ENCODE peak calls at places on chromosomes 5 and 9, in four cellular contexts. H is HEK293T, F is type B pancreatic cell, D is ovary. O is an unnamed sample.
A peak's percentile ranks its signal among the peaks of the same experiment; 100 is the strongest.

GRCh38 chr5:14663734-14664269 is 716 bp upstream of the OTULIN start:
- DNase-seq in H (peak; percentile 22), F (no peak), D (no peak), O (no peak)

GRCh38 chr5:14438195-14438606 is 143.4 kb upstream of the OTULINL start:
- DNase-seq in H (no peak), F (no peak), D (no peak), O (no peak)

GRCh38 chr5:143775258-143775657 is 36.7 kb upstream of the HMHB1 start:
- DNase-seq in H (no peak), F (no peak), D (no peak), O (no peak)

GRCh38 chr9:72633966-72634365 is 112.6 kb downstream of the TMC1 start:
- DNase-seq in H (no peak), F (no peak), D (no peak), O (no peak)

GRCh38 chr9:129739432-129739831 is 13.4 kb downstream of the PTGES start:
- DNase-seq in H (no peak), F (no peak), D (no peak), O (no peak)

GRCh38 chr5:121053055-121053985 is 589.2 kb downstream of the PRR16 start:
- DNase-seq in H (no peak), F (no peak), D (no peak), O (no peak)

GRCh38 chr5:141958773-141959172 is 771 bp upstream of the PCDH12 start:
- DNase-seq in H (no peak), F (no peak), D (no peak), O (no peak)

GRCh38 chr5:78699565-78700143 is 51.1 kb upstream of the LHFPL2 start:
- DNase-seq in H (no peak), F (no peak), D (no peak), O (peak; percentile 58)

GRCh38 chr9:95305770-95306492 is 11.6 kb downstream of the FANCC start:
- DNase-seq in H (no peak), F (no peak), D (no peak), O (no peak)

GRCh38 chr9:108022246-108022935 is 532.8 kb upstream of the KLF4 start:
- DNase-seq in H (no peak), F (no peak), D (no peak), O (no peak)

GRCh38 chr9:100700689-100701318 is 122.9 kb downstream of the CAVIN4 start:
- DNase-seq in H (no peak), F (no peak), D (no peak), O (no peak)

GRCh38 chr9:82882744-82883143 is 180.2 kb downstream of the RASEF start:
- DNase-seq in H (no peak), F (no peak), D (no peak), O (no peak)

GRCh38 chr5:166507810-166508419 is 1783.5 kb upstream of the WWC1 start:
- DNase-seq in H (no peak), F (no peak), D (no peak), O (no peak)

GRCh38 chr9:92035146-92035545 is 80.1 kb downstream of the SPTLC1 start:
- DNase-seq in H (no peak), F (no peak), D (peak; percentile 50), O (no peak)

GRCh38 chr9:83630938-83631457 is 8.1 kb downstream of the IDNK start:
- DNase-seq in H (no peak), F (no peak), D (no peak), O (no peak)

GRCh38 chr9:72807765-72808445 is 144.9 kb downstream of the ALDH1A1 start:
- DNase-seq in H (peak; percentile 33), F (no peak), D (no peak), O (no peak)

GRCh38 chr5:69374911-69375446 is 5.4 kb downstream of the RAD17 start:
- DNase-seq in H (no peak), F (no peak), D (no peak), O (no peak)

GRCh38 chr5:127785098-127785927 is 82.1 kb downstream of the CCDC192 start:
- DNase-seq in H (no peak), F (no peak), D (no peak), O (no peak)

GRCh38 chr5:58002318-58002717 is 457.6 kb downstream of the PLK2 start:
- DNase-seq in H (no peak), F (no peak), D (no peak), O (no peak)

GRCh38 chr5:31149072-31149471 is 44.4 kb upstream of the CDH6 start:
- DNase-seq in H (no peak), F (no peak), D (no peak), O (no peak)

GRCh38 chr9:14238518-14238917 is 75.4 kb downstream of the NFIB start:
- DNase-seq in H (no peak), F (no peak), D (no peak), O (no peak)

GRCh38 chr5:12679731-12680130 is 775.5 kb upstream of the CTNND2 start:
- DNase-seq in H (no peak), F (no peak), D (no peak), O (no peak)

GRCh38 chr9:132628746-132629145 is 41.0 kb downstream of the DDX31 start:
- DNase-seq in H (no peak), F (no peak), D (no peak), O (no peak)

GRCh38 chr9:70229026-70229425 is 29.8 kb upstream of the SMC5 start:
- DNase-seq in H (no peak), F (no peak), D (peak; percentile 51), O (no peak)

GRCh38 chr9:120344230-120344629 is 235.7 kb downstream of the CDK5RAP2 start:
- DNase-seq in H (no peak), F (no peak), D (no peak), O (no peak)

GRCh38 chr9:101235105-101235866 is 149.5 kb downstream of the BAAT start:
- DNase-seq in H (peak; percentile 18), F (no peak), D (no peak), O (no peak)

GRCh38 chr9:121556580-121556979 is 56.9 kb upstream of the GGTA1 start:
- DNase-seq in H (no peak), F (no peak), D (no peak), O (peak; percentile 61)

GRCh38 chr5:90528704-90529233 is 615 bp downstream of the LYSMD3 start:
- DNase-seq in H (peak; percentile 13), F (no peak), D (no peak), O (no peak)

GRCh38 chr5:57441557-57441956 is 41.1 kb downstream of the ACTBL2 start:
- DNase-seq in H (no peak), F (no peak), D (no peak), O (peak; percentile 45)

GRCh38 chr5:75387806-75388205 is 50.8 kb downstream of the HMGCR start:
- DNase-seq in H (no peak), F (no peak), D (no peak), O (no peak)

GRCh38 chr9:37032713-37033112 is 1.4 kb downstream of the PAX5 start:
- DNase-seq in H (no peak), F (no peak), D (no peak), O (no peak)

GRCh38 chr5:5609935-5610334 is 187.5 kb downstream of the ICE1 start:
- DNase-seq in H (no peak), F (no peak), D (no peak), O (no peak)

GRCh38 chr5:180786398-180787005 is 16.1 kb downstream of the MGAT1 start:
- DNase-seq in H (no peak), F (no peak), D (no peak), O (no peak)

GRCh38 chr9:72362680-72363139 is 2.3 kb downstream of the ZFAND5 start:
- DNase-seq in H (peak; percentile 41), F (no peak), D (peak; percentile 49), O (peak; percentile 85)

GRCh38 chr5:56838409-56839039 is 23.2 kb downstream of the MAP3K1 start:
- DNase-seq in H (no peak), F (no peak), D (no peak), O (no peak)

GRCh38 chr9:85108229-85108628 is 438.7 kb downstream of the NTRK2 start:
- DNase-seq in H (no peak), F (no peak), D (no peak), O (no peak)

GRCh38 chr5:61298580-61298979 is 33.5 kb upstream of the ZSWIM6 start:
- DNase-seq in H (no peak), F (no peak), D (no peak), O (no peak)

GRCh38 chr5:14757853-14758252 is 93.3 kb downstream of the OTULIN start:
- DNase-seq in H (no peak), F (no peak), D (no peak), O (no peak)